ENCODE peak calls at places on chromosomes 2 and 18, in eight cellular contexts. V is GM20000, I is prostate gland, A is GM06990, W is adrenal gland, B is AG10803, Y is colonic mucosa, S is upper lobe of left lung. H is an unnamed sample.

GRCh38 chr2:184566716-184567115 is 31.6 kb upstream of the ZNF804A start:
- DNase-seq in A (no peak), V (no peak), Y (no peak), S (no peak), B (no peak), I (no peak), W (no peak), H (no peak)

GRCh38 chr2:10404324-10405143 is 43.6 kb downstream of the ODC1 start:
- DNase-seq in V (no peak), A (no peak), S (no peak), W (no peak), Y (no peak), B (peak), I (peak), H (no peak)

GRCh38 chr2:29876374-29876773 is 45.0 kb downstream of the ALK start:
- DNase-seq in Y (no peak), V (no peak), A (no peak), S (no peak), B (no peak), W (no peak), I (no peak), H (no peak)

GRCh38 chr2:2238726-2239269 is 92.3 kb downstream of the MYT1L start:
- DNase-seq in Y (no peak), I (no peak), W (no peak), B (no peak), S (no peak), V (no peak), A (no peak), H (no peak)

GRCh38 chr2:183532514-183532913 is 408.3 kb downstream of the NUP35 start:
- DNase-seq in Y (no peak), B (no peak), V (no peak), A (no peak), I (no peak), S (no peak), W (no peak), H (no peak)

GRCh38 chr2:200604571-200605255 is 18.9 kb downstream of the AOX1 start:
- DNase-seq in I (no peak), B (peak), Y (no peak), V (no peak), A (no peak), S (no peak), W (no peak), H (no peak)

GRCh38 chr2:149743842-149744468 is 156.4 kb upstream of the MMADHC start:
- DNase-seq in V (no peak), Y (no peak), W (no peak), I (no peak), A (no peak), S (no peak), B (peak), H (no peak)

GRCh38 chr2:72134408-72134996 is 13.2 kb downstream of the CYP26B1 start:
- DNase-seq in A (no peak), Y (no peak), W (no peak), B (no peak), V (no peak), S (no peak), I (no peak), H (no peak)

GRCh38 chr2:40360652-40361051 is 91.2 kb downstream of the SLC8A1 start:
- DNase-seq in W (peak), I (no peak), S (no peak), A (no peak), V (no peak), Y (no peak), B (no peak), H (no peak)

GRCh38 chr2:45786831-45787357 is 135.4 kb downstream of the PRKCE start:
- DNase-seq in A (no peak), B (no peak), I (no peak), W (no peak), Y (no peak), V (no peak), S (no peak), H (no peak)

GRCh38 chr18:58391932-58392331 is 237.0 kb downstream of the ALPK2 start:
- DNase-seq in W (no peak), B (peak), Y (no peak), I (no peak), A (no peak), V (no peak), S (no peak), H (no peak)

GRCh38 chr2:174338155-174338495 is 3.4 kb downstream of the SP9 start:
- DNase-seq in V (peak), B (no peak), Y (no peak), W (no peak), I (no peak), A (no peak), S (no peak), H (no peak)

GRCh38 chr2:60745761-60746160 is 10.3 kb upstream of the PAPOLG start:
- DNase-seq in B (no peak), A (no peak), I (no peak), Y (no peak), V (no peak), W (no peak), S (no peak), H (no peak)

GRCh38 chr18:41150316-41150715 is 804.7 kb upstream of the PIK3C3 start:
- DNase-seq in V (no peak), B (no peak), Y (no peak), W (no peak), S (no peak), I (no peak), A (no peak), H (no peak)

GRCh38 chr18:25350561-25351201 is 1.3 kb downstream of the ZNF521 start:
- DNase-seq in S (no peak), B (peak), I (no peak), Y (peak), A (peak), W (peak), V (peak), H (peak)

GRCh38 chr2:37149626-37150322 is 7.0 kb downstream of the EIF2AK2 start:
- DNase-seq in A (no peak), V (no peak), S (no peak), Y (peak), B (no peak), I (no peak), W (no peak), H (no peak)

GRCh38 chr2:78814331-78814986 is 211.0 kb upstream of the REG3G start:
- DNase-seq in V (no peak), I (no peak), Y (no peak), B (no peak), A (no peak), S (no peak), W (no peak), H (no peak)

GRCh38 chr2:201182650-201183372 is at the start of gene CASP10:
- DNase-seq in V (peak), I (no peak), W (no peak), S (peak), Y (peak), B (peak), A (peak), H (no peak)

GRCh38 chr2:239357954-239358754 is 42.7 kb downstream of the HDAC4 start:
- DNase-seq in I (no peak), Y (no peak), S (no peak), A (no peak), W (no peak), V (no peak), B (peak), H (no peak)

GRCh38 chr2:208586516-208586915 is 179.9 kb downstream of the PTH2R start:
- DNase-seq in S (no peak), B (no peak), W (no peak), V (no peak), I (no peak), A (no peak), Y (no peak), H (no peak)

GRCh38 chr2:19982268-19982667 is 7.6 kb downstream of the WDR35 start:
- DNase-seq in Y (no peak), V (no peak), S (no peak), B (no peak), W (no peak), I (no peak), A (no peak), H (no peak)

GRCh38 chr2:113083311-113083710 is 15.5 kb downstream of the IL1F10 start:
- DNase-seq in V (no peak), Y (no peak), W (peak), A (no peak), B (no peak), S (peak), I (no peak), H (no peak)

GRCh38 chr2:239209806-239210205 is 191.0 kb downstream of the HDAC4 start:
- DNase-seq in A (no peak), V (no peak), S (no peak), I (no peak), Y (no peak), W (no peak), B (no peak), H (no peak)

GRCh38 chr2:10094271-10094814 is 14.1 kb upstream of the CYS1 start:
- DNase-seq in V (no peak), B (no peak), I (no peak), W (no peak), A (no peak), S (no peak), Y (no peak), H (no peak)

GRCh38 chr18:62610509-62611394 is 87.9 kb downstream of the ZCCHC2 start:
- DNase-seq in S (no peak), I (no peak), V (no peak), Y (no peak), A (no peak), B (no peak), W (no peak), H (no peak)

GRCh38 chr2:133053541-133053940 is 383.5 kb upstream of the LYPD1 start:
- DNase-seq in A (no peak), Y (no peak), W (no peak), S (no peak), V (no peak), B (no peak), I (no peak), H (no peak)

GRCh38 chr18:25724997-25725396 is 365.4 kb downstream of the SS18 start:
- DNase-seq in S (no peak), B (no peak), Y (no peak), W (no peak), V (no peak), A (no peak), I (no peak), H (no peak)

GRCh38 chr2:12457831-12458230 is 258.9 kb upstream of the TRIB2 start:
- DNase-seq in S (peak), W (no peak), A (no peak), V (no peak), Y (no peak), I (no peak), B (peak), H (no peak)

GRCh38 chr2:30693821-30694281 is 113.4 kb downstream of the CAPN13 start:
- DNase-seq in V (no peak), W (no peak), I (no peak), S (no peak), Y (no peak), B (no peak), A (no peak), H (no peak)

GRCh38 chr2:1713156-1713838 is 31.0 kb downstream of the PXDN start:
- DNase-seq in V (no peak), I (no peak), Y (no peak), W (no peak), S (no peak), A (no peak), B (no peak), H (no peak)

GRCh38 chr2:101149241-101150192 is 1.7 kb downstream of the TBC1D8 start:
- DNase-seq in W (no peak), Y (no peak), A (no peak), V (no peak), S (peak), B (no peak), I (peak), H (no peak)

GRCh38 chr18:79577451-79578395 is 101.9 kb upstream of the CTDP1 start:
- DNase-seq in A (no peak), W (no peak), V (no peak), S (peak), Y (no peak), B (no peak), I (no peak), H (peak)

GRCh38 chr2:118431188-118431562 is 342.9 kb downstream of the INSIG2 start:
- DNase-seq in Y (no peak), V (no peak), B (peak), W (no peak), A (no peak), S (no peak), I (no peak), H (no peak)

GRCh38 chr2:62410926-62411456 is 95.0 kb downstream of the TMEM17 start:
- DNase-seq in B (peak), Y (no peak), I (no peak), S (no peak), A (no peak), W (no peak), V (no peak), H (no peak)

GRCh38 chr18:48670751-48671560 is 132.1 kb downstream of the CTIF start:
- DNase-seq in Y (no peak), S (no peak), I (no peak), W (no peak), B (no peak), A (no peak), V (no peak), H (no peak)

GRCh38 chr18:35973650-35974049 is 1.2 kb downstream of the RMP24 start:
- DNase-seq in A (no peak), I (no peak), B (no peak), W (no peak), Y (no peak), S (no peak), V (no peak), H (no peak)

GRCh38 chr2:152548996-152549395 is 168.3 kb downstream of the PRPF40A start:
- DNase-seq in B (peak), A (no peak), S (no peak), V (no peak), W (no peak), Y (no peak), I (no peak), H (no peak)

GRCh38 chr2:235740821-235741220 is 247.0 kb downstream of the AGAP1 start:
- DNase-seq in V (no peak), B (no peak), I (no peak), A (no peak), Y (no peak), W (no peak), S (no peak), H (no peak)

GRCh38 chr2:196337618-196337953 is 166.2 kb upstream of the STK17B start:
- DNase-seq in Y (no peak), B (no peak), V (no peak), S (no peak), W (no peak), I (no peak), A (no peak), H (no peak)
- TF ChIP-seq CTCF in Y (peak), B (no peak), V (no peak), S (no peak), W (no peak), I (no peak), A (no peak), H (no peak)

GRCh38 chr2:172708247-172708646 is 27.4 kb upstream of the RAPGEF4 start:
- DNase-seq in S (no peak), A (no peak), B (no peak), Y (no peak), W (no peak), V (no peak), I (no peak), H (no peak)

GRCh38 chr2:172701250-172701649 is 34.4 kb upstream of the RAPGEF4 start:
- DNase-seq in I (no peak), Y (no peak), W (no peak), B (peak), S (no peak), A (no peak), V (no peak), H (no peak)

GRCh38 chr2:172705352-172705751 is 30.3 kb upstream of the RAPGEF4 start:
- DNase-seq in A (no peak), B (no peak), V (no peak), S (no peak), W (no peak), Y (no peak), I (no peak), H (no peak)

GRCh38 chr2:172702451-172702850 is 33.2 kb upstream of the RAPGEF4 start:
- DNase-seq in Y (no peak), I (no peak), W (no peak), B (no peak), V (no peak), S (no peak), A (no peak), H (no peak)

GRCh38 chr2:172704072-172704936 is 31.3 kb upstream of the RAPGEF4 start:
- DNase-seq in V (peak), A (no peak), Y (no peak), I (no peak), S (no peak), W (peak), B (peak), H (no peak)
- TF ChIP-seq CTCF in V (peak), A (peak), Y (peak), I (peak), S (no peak), W (peak), B (peak), H (no peak)

GRCh38 chr2:160406591-160407392 is 86.8 kb downstream of the RBMS1 start:
- DNase-seq in Y (peak), V (peak), W (peak), A (peak), B (peak), S (peak), I (peak), H (no peak)

GRCh38 chr2:160409480-160409879 is 84.1 kb downstream of the RBMS1 start:
- DNase-seq in I (no peak), V (no peak), B (no peak), A (no peak), Y (no peak), S (no peak), W (no peak), H (no peak)

GRCh38 chr2:160408205-160408561 is 85.4 kb downstream of the RBMS1 start:
- DNase-seq in I (no peak), S (no peak), W (no peak), B (no peak), V (no peak), Y (peak), A (no peak), H (no peak)

GRCh38 chr2:160407393-160408204 is 86.0 kb downstream of the RBMS1 start:
- DNase-seq in S (peak), I (peak), W (peak), Y (peak), V (peak), A (peak), B (peak), H (no peak)

GRCh38 chr2:160408575-160409291 is 84.9 kb downstream of the RBMS1 start:
- DNase-seq in V (no peak), W (no peak), S (no peak), A (no peak), Y (no peak), B (no peak), I (no peak), H (no peak)
- TF ChIP-seq CTCF in V (no peak), W (no peak), S (no peak), A (no peak), Y (peak), B (peak), I (no peak), H (no peak)

DNA sequence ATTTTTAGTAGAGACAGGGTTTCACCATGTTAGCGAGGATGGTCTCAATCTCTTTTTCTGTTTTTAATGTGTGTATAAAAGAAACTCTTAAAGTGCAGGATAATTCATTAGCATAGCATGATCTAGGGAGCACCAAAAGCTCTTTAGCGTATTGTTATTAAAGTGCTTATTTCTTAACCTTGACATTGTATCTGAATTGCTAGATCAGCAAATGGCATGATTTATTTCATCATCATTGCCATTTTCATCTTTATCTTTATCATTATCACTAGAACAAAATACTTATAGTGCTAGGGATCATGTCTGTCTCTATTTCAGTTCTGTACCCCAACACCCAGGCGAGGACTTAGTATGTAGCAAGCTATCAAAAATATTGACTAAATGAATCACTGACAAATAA is 393.8 kb upstream of the HNMT start:
- DNase-seq in Y (no peak), B (no peak), S (no peak), V (no peak), W (no peak), A (no peak), I (no peak), H (no peak)
- TF ChIP-seq CTCF in Y (no peak), B (no peak), S (no peak), V (no peak), W (no peak), A (no peak), I (no peak), H (no peak)

DNA sequence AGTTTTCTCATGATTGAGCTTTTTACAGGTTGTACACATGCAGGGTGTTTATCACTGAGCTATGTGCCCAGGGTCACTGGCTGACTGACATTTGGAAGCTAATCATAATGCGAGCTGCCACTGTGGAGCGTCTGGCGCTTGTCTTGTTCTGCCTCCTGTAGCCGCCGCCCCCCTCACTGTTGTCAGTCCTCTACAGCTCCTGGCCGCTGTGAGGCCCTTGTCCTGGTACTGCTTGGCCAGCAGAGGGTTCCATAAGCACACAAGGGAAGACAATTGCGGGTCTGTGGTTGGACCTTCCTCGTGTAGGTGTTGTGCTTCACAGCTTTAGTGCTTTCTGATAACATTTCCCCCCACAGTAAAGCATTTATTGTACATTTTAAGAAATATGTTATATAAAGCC is 105.6 kb upstream of the LDLRAD4 start:
- DNase-seq in A (no peak), V (no peak), I (no peak), S (no peak), Y (no peak), W (peak), B (peak), H (no peak)
- TF ChIP-seq CTCF in A (peak), V (no peak), I (no peak), S (no peak), Y (peak), W (peak), B (peak), H (no peak)

GRCh38 chr2:233972941-233973575 is 55.9 kb downstream of the TRPM8 start:
- DNase-seq in W (no peak), Y (no peak), I (no peak), V (no peak), B (no peak), S (no peak), A (no peak), H (no peak)
- TF ChIP-seq CTCF in W (no peak), Y (no peak), I (no peak), V (no peak), B (no peak), S (no peak), A (no peak), H (no peak)

GRCh38 chr2:25312958-25313710 is 28.6 kb downstream of the DNMT3A start:
- DNase-seq in I (no peak), W (no peak), S (no peak), A (no peak), Y (no peak), V (no peak), B (no peak), H (no peak)
- TF ChIP-seq CTCF in I (no peak), W (no peak), S (no peak), A (no peak), Y (no peak), V (no peak), B (no peak), H (no peak)

GRCh38 chr2:205723174-205723573 is 40.9 kb downstream of the NRP2 start:
- DNase-seq in V (no peak), Y (no peak), W (no peak), I (no peak), S (no peak), B (no peak), A (no peak), H (no peak)

GRCh38 chr2:205719864-205720263 is 37.6 kb downstream of the NRP2 start:
- DNase-seq in V (no peak), W (no peak), B (no peak), Y (no peak), A (no peak), S (no peak), I (no peak), H (no peak)

GRCh38 chr2:205722538-205722878 is 40.2 kb downstream of the NRP2 start:
- DNase-seq in A (no peak), I (no peak), S (no peak), Y (no peak), V (no peak), B (no peak), W (no peak), H (no peak)

GRCh38 chr2:205720451-205720902 is 38.2 kb downstream of the NRP2 start:
- DNase-seq in V (no peak), B (no peak), W (no peak), Y (no peak), S (no peak), I (no peak), A (no peak), H (no peak)

GRCh38 chr2:205721057-205721767 is 38.9 kb downstream of the NRP2 start:
- DNase-seq in V (no peak), Y (no peak), B (no peak), S (no peak), I (no peak), A (no peak), W (no peak), H (no peak)
- TF ChIP-seq CTCF in V (no peak), Y (no peak), B (peak), S (no peak), I (no peak), A (peak), W (peak), H (no peak)